ENCODE peak calls at places on chromosome 6, in four cellular contexts. R is K562, C is A549, P is HepG2. G is an unnamed sample.

GRCh38 chr6:2168480-2168879 is 76.9 kb downstream of the GMDS start:
- DNase-seq in R (no peak), C (no peak), P (no peak), G (no peak)

GRCh38 chr6:159533568-159533967 is 159.5 kb downstream of the SOD2 start:
- DNase-seq in R (no peak), C (no peak), P (no peak), G (no peak)

GRCh38 chr6:6678185-6678671 is 89.7 kb downstream of the LY86 start:
- DNase-seq in R (peak), C (peak), P (peak), G (no peak)

GRCh38 chr6:44072452-44072958 is 54.7 kb downstream of the MRPL14 start:
- DNase-seq in R (no peak), C (no peak), P (no peak), G (no peak)

GRCh38 chr6:126764104-126764503 is 354.4 kb upstream of the RSPO3 start:
- DNase-seq in R (no peak), C (no peak), P (no peak), G (no peak)

GRCh38 chr6:43921039-43921438 is 151.0 kb downstream of the VEGFA start:
- DNase-seq in R (no peak), C (no peak), P (no peak), G (peak)

GRCh38 chr6:162070639-162071038 is 656.9 kb downstream of the PRKN start:
- DNase-seq in R (no peak), C (no peak), P (no peak), G (no peak)

GRCh38 chr6:168216741-168217140 is 102.8 kb downstream of the DACT2 start:
- DNase-seq in R (no peak), C (no peak), P (no peak), G (no peak)

GRCh38 chr6:96013531-96013930 is 2.2 kb upstream of the FUT9 start:
- DNase-seq in R (no peak), C (no peak), P (no peak), G (peak)

GRCh38 chr6:35804996-35805736 is at the start of gene LHFPL5:
- DNase-seq in R (peak), C (no peak), P (peak), G (peak)

GRCh38 chr6:105326838-105327745 is 75.8 kb downstream of the PREP start:
- DNase-seq in R (no peak), C (peak), P (no peak), G (no peak)

GRCh38 chr6:164022632-164023031 is 608.1 kb downstream of the QKI start:
- DNase-seq in R (no peak), C (no peak), P (no peak), G (no peak)

GRCh38 chr6:2429460-2429859 is 184.1 kb upstream of the GMDS start:
- DNase-seq in R (no peak), C (peak), P (no peak), G (no peak)

GRCh38 chr6:34098045-34098936 is 47.6 kb downstream of the GRM4 start:
- DNase-seq in R (no peak), C (no peak), P (no peak), G (no peak)

GRCh38 chr6:15299430-15300131 is 53.7 kb downstream of the JARID2 start:
- DNase-seq in R (peak), C (no peak), P (peak), G (no peak)

GRCh38 chr6:130681028-130681427 is 146.2 kb upstream of the SMLR1 start:
- DNase-seq in R (no peak), C (no peak), P (no peak), G (no peak)

GRCh38 chr6:52536424-52536916 is 40.4 kb downstream of the TRAM2 start:
- DNase-seq in R (no peak), C (no peak), P (no peak), G (no peak)

GRCh38 chr6:39416728-39417127 is 94.2 kb upstream of the KCNK16 start:
- DNase-seq in R (no peak), C (peak), P (no peak), G (no peak)

GRCh38 chr6:13474360-13474759 is 13.0 kb downstream of the GFOD1 start:
- DNase-seq in R (no peak), C (peak), P (peak), G (no peak)

GRCh38 chr6:137914530-137915193 is 47.6 kb downstream of the TNFAIP3 start:
- DNase-seq in R (no peak), C (no peak), P (no peak), G (no peak)

GRCh38 chr6:7389162-7389450 is 436 bp downstream of the CAGE1 start:
- DNase-seq in R (peak), C (no peak), P (no peak), G (no peak)

GRCh38 chr6:56649053-56649769 is 6.5 kb upstream of the DST start:
- DNase-seq in R (no peak), C (peak), P (no peak), G (no peak)

GRCh38 chr6:6916598-6916997 is 191.2 kb upstream of the RREB1 start:
- DNase-seq in R (no peak), C (no peak), P (no peak), G (no peak)

GRCh38 chr6:75272145-75272840 is 12.3 kb downstream of the TMEM30A start:
- DNase-seq in R (no peak), C (no peak), P (no peak), G (no peak)

GRCh38 chr6:38020593-38020992 is 201.1 kb downstream of the ZFAND3 start:
- DNase-seq in R (no peak), C (no peak), P (no peak), G (no peak)
- TF ChIP-seq NR3C1 in R (no peak), C (no peak), P (no peak), G (no peak)

GRCh38 chr6:149454405-149454848 is 30.4 kb downstream of the ZC3H12D start:
- DNase-seq in R (no peak), C (no peak), P (no peak), G (no peak)
- TF ChIP-seq NR3C1 in R (no peak), C (no peak), P (no peak), G (no peak)

GRCh38 chr6:27293436-27294152 is 18.5 kb downstream of the POM121L2 start:
- DNase-seq in R (peak), C (peak), P (peak), G (peak)
- TF ChIP-seq NR3C1 in R (no peak), C (no peak), P (no peak), G (no peak)

GRCh38 chr6:36967301-36967700 is 12.8 kb downstream of the PI16 start:
- DNase-seq in R (no peak), C (no peak), P (no peak), G (no peak)

GRCh38 chr6:36969240-36969691 is 14.7 kb downstream of the PI16 start:
- DNase-seq in R (no peak), C (no peak), P (no peak), G (no peak)

GRCh38 chr6:36969988-36970891 is 15.7 kb downstream of the PI16 start:
- DNase-seq in R (no peak), C (no peak), P (no peak), G (no peak)

GRCh38 chr6:36967757-36968156 is 13.2 kb downstream of the PI16 start:
- DNase-seq in R (no peak), C (no peak), P (no peak), G (no peak)

GRCh38 chr6:36968266-36968977 is 13.9 kb downstream of the PI16 start:
- DNase-seq in R (no peak), C (no peak), P (no peak), G (no peak)
- TF ChIP-seq NR3C1 in R (no peak), C (no peak), P (no peak), G (no peak)

GRCh38 chr6:113633638-113634037 is 223.5 kb upstream of the MARCKS start:
- DNase-seq in R (no peak), C (no peak), P (no peak), G (no peak)

GRCh38 chr6:113635222-113635970 is 221.7 kb upstream of the MARCKS start:
- DNase-seq in R (no peak), C (no peak), P (no peak), G (no peak)

GRCh38 chr6:113632220-113632864 is 224.8 kb upstream of the MARCKS start:
- DNase-seq in R (no peak), C (peak), P (peak), G (no peak)

GRCh38 chr6:113636357-113636824 is 220.8 kb upstream of the MARCKS start:
- DNase-seq in R (no peak), C (peak), P (peak), G (no peak)

GRCh38 chr6:113634352-113635163 is 222.6 kb upstream of the MARCKS start:
- DNase-seq in R (no peak), C (peak), P (no peak), G (no peak)
- TF ChIP-seq NR3C1 in R (no peak), C (no peak), P (no peak), G (no peak)

GRCh38 chr6:84825461-84825860 is 61.1 kb upstream of the TBX18 start:
- DNase-seq in R (peak), C (peak), P (no peak), G (no peak)
- TF ChIP-seq NR3C1 in R (no peak), C (no peak), P (no peak), G (no peak)

GRCh38 chr6:16482702-16483314 is 244.4 kb downstream of the GMPR start:
- DNase-seq in R (no peak), C (no peak), P (no peak), G (no peak)
- TF ChIP-seq NR3C1 in R (no peak), C (no peak), P (no peak), G (no peak)

DNA sequence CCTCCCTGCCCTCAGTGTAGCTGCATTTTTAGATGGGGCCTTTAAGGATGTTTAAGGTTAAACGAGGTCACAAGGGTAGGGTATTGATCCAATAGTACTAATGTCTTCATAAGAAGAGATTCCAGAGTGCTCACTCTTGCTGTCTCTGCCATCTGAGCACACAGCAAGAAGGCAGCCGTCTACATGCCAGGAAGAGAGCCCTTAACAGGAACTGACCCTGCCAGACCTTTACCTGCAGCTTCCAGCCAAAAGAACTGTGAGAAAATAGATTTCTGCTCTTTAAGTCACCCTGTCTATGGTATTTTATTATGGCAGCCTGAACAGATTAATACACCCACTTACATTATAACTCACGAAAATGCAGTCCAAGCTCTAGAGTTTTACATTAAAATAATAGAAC is 685.3 kb upstream of the MARCKS start:
- DNase-seq in R (no peak), C (no peak), P (no peak), G (no peak)
- TF ChIP-seq NR3C1 in R (no peak), C (no peak), P (no peak), G (no peak)

DNA sequence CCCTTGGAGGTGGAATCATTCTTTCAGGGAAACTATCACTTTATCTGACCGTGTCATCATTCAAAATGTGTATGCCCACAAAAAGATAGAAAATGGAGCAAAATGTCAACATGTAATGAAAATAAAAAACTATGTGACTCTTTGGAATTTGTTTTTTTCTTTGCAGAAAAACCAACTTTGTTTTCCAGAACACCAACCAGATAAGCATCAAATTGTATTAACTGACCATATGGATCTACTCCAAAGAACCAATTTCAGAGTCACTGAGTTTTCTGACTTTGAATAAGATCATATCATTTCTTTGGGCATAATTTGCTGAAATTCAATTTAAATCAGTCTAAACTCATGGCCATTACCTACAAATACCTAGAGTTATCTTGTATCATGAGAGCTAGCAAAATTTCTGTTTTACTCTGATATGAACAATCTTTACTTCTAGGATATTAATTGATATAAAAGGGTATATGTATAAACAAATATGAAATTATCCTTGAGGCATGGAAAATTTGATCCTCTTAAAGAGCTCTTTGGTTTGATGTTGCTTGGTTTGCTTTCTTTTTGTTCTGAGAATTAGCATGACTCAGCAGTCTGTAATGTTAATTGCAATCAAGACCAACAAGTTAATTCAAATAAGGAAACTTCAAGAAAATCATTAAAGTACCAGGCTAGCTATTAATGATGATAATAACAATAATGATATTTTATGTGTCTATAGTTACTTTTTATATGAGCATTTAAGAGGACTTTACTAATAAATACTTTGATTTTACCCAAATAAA is 444.4 kb upstream of the MARCKS start:
- DNase-seq in R (no peak), C (no peak), P (no peak), G (no peak)
- TF ChIP-seq NR3C1 in R (no peak), C (no peak), P (no peak), G (no peak)